ENCODE peak calls at places on chromosome 3, in nine cellular contexts. F is IMR-90, M is epithelial cell of esophagus, U is Panc1, O is AG10803, N is fibroblast of lung, K is lower lobe of right lung, L is coronary artery, A is astrocyte of the spinal cord. J is an unnamed sample.

GRCh38 chr3:60463655-60464054 is 787.6 kb downstream of the FHIT start:
- DNase-seq in L (no peak), M (no peak), O (no peak), N (no peak), A (no peak), F (no peak), U (no peak), K (no peak), J (no peak)

GRCh38 chr3:19274576-19274975 is 126.3 kb downstream of the KCNH8 start:
- DNase-seq in N (no peak), F (no peak), M (no peak), U (no peak), O (no peak), K (no peak), A (no peak), L (no peak), J (no peak)

GRCh38 chr3:131532645-131533044 is 29.9 kb upstream of the MRPL3 start:
- DNase-seq in M (no peak), N (no peak), U (no peak), F (no peak), A (no peak), O (no peak), L (no peak), K (no peak), J (no peak)

GRCh38 chr3:133527306-133527705 is 46.2 kb upstream of the CDV3 start:
- DNase-seq in M (no peak), N (peak; percentile 21), U (no peak), K (no peak), A (no peak), O (peak; percentile 37), L (no peak), F (no peak), J (no peak)

GRCh38 chr3:173725507-173725906 is 328.0 kb downstream of the NLGN1 start:
- DNase-seq in O (no peak), L (no peak), M (peak; percentile 38), K (no peak), U (no peak), N (peak; percentile 48), F (peak; percentile 54), A (peak; percentile 80), J (no peak)

GRCh38 chr3:3031358-3031757 is 78.8 kb downstream of the IL5RA start:
- DNase-seq in U (no peak), M (no peak), O (no peak), F (peak; percentile 38), N (peak; percentile 3), K (no peak), L (no peak), A (no peak), J (no peak)

GRCh38 chr3:184284696-184285095 is 8.9 kb downstream of the ECE2 start:
- DNase-seq in O (peak; percentile 66), U (no peak), K (no peak), N (peak; percentile 74), A (peak; percentile 65), F (peak; percentile 65), M (peak; percentile 73), L (no peak), J (peak; percentile 70)

GRCh38 chr3:175338775-175339535 is 479.8 kb downstream of the NAALADL2 start:
- DNase-seq in F (peak; percentile 73), N (peak; percentile 79), A (peak; percentile 77), L (no peak), U (peak; percentile 30), K (peak; percentile 54), O (peak; percentile 76), M (peak; percentile 79), J (no peak)

GRCh38 chr3:8460815-8461482 is 40.7 kb upstream of the LMCD1 start:
- DNase-seq in M (no peak), K (no peak), U (no peak), L (no peak), N (peak; percentile 69), F (peak; percentile 72), O (peak; percentile 99), A (peak; percentile 92), J (no peak)

GRCh38 chr3:165753560-165753959 is 83.7 kb downstream of the BCHE start:
- DNase-seq in U (no peak), O (no peak), L (no peak), M (peak; percentile 51), A (peak; percentile 30), N (peak; percentile 13), K (no peak), F (no peak), J (no peak)

GRCh38 chr3:51684971-51685751 is 14.1 kb downstream of the TEX264 start:
- DNase-seq in O (no peak), F (no peak), A (no peak), N (no peak), U (no peak), K (no peak), M (no peak), L (no peak), J (no peak)

GRCh38 chr3:156174229-156174847 is 54.0 kb downstream of the KCNAB1 start:
- DNase-seq in L (no peak), N (peak; percentile 36), A (peak; percentile 69), M (peak; percentile 75), O (peak; percentile 70), F (peak; percentile 66), U (no peak), K (no peak), J (no peak)

GRCh38 chr3:123287962-123288302 is 86.2 kb downstream of the SEC22A start:
- DNase-seq in N (no peak), O (no peak), F (no peak), A (no peak), K (no peak), L (no peak), M (no peak), U (no peak), J (no peak)

GRCh38 chr3:189258261-189258660 is 86.5 kb downstream of the TPRG1 start:
- DNase-seq in N (no peak), U (no peak), A (no peak), L (no peak), M (no peak), O (no peak), K (no peak), F (no peak), J (no peak)
- TF ChIP-seq CTCF in N (no peak), U (no peak), A (no peak), L (no peak), M (no peak), O (no peak), K (no peak), F (no peak), J (no peak)

GRCh38 chr3:117892991-117893390 is 1141.7 kb downstream of the IGSF11 start:
- DNase-seq in U (no peak), A (no peak), O (no peak), K (no peak), F (no peak), L (no peak), N (peak; percentile 23), M (no peak), J (no peak)

GRCh38 chr3:117893638-117894037 is 1141.0 kb downstream of the IGSF11 start:
- DNase-seq in A (no peak), M (peak; percentile 13), L (no peak), N (no peak), F (no peak), O (peak; percentile 1), K (no peak), U (no peak), J (no peak)

GRCh38 chr3:117903226-117903625 is 1131.4 kb downstream of the IGSF11 start:
- DNase-seq in U (no peak), N (peak; percentile 76), A (peak; percentile 74), K (no peak), F (peak; percentile 86), M (no peak), L (no peak), O (peak; percentile 89), J (no peak)

DNA sequence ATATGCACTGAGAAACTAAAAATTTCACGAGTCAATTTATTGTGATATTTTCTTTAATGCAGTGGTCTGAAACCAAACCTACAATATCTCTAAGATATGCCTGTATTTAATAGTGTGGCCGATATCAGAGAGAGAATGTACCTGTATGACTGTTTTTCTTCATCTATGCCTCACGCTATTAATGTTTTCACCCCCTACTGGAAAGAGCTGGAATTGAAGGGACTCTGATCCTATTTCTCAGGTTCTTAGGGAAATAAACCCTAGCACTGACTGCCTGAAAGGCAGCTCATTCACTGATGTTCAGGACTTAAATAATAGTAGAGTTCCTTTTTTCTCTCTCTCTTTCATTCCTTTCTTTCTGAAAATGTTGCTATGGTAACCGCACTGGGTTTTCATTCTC is 1135.9 kb downstream of the IGSF11 start:
- DNase-seq in A (no peak), L (no peak), O (peak; percentile 1), F (no peak), K (no peak), M (peak; percentile 48), U (peak; percentile 2), N (peak; percentile 9), J (peak; percentile 13)
- TF ChIP-seq CTCF in A (peak; percentile 51), L (no peak), O (peak; percentile 53), F (peak; percentile 29), K (peak; percentile 21), M (peak; percentile 45), U (peak; percentile 39), N (peak; percentile 19), J (peak; percentile 70)

GRCh38 chr3:16723994-16724393 is 118.8 kb upstream of the DAZL start:
- DNase-seq in A (peak; percentile 53), L (no peak), U (no peak), N (no peak), K (no peak), M (peak; percentile 48), F (peak; percentile 11), O (peak; percentile 19), J (peak; percentile 4)
- TF ChIP-seq CTCF in A (peak; percentile 35), L (no peak), U (no peak), N (peak; percentile 7), K (no peak), M (no peak), F (no peak), O (no peak), J (no peak)

GRCh38 chr3:81040107-81040506 is 721.3 kb downstream of the GBE1 start:
- DNase-seq in L (no peak), M (no peak), K (no peak), O (no peak), A (no peak), N (no peak), F (no peak), U (no peak), J (no peak)

GRCh38 chr3:81041331-81041730 is 720.1 kb downstream of the GBE1 start:
- DNase-seq in F (no peak), K (no peak), U (no peak), A (no peak), M (peak; percentile 1), L (no peak), N (no peak), O (no peak), J (no peak)

GRCh38 chr3:81045976-81046375 is 715.5 kb downstream of the GBE1 start:
- DNase-seq in O (no peak), U (no peak), A (no peak), F (no peak), M (no peak), K (no peak), N (no peak), L (no peak), J (no peak)

GRCh38 chr3:81043009-81043408 is 718.4 kb downstream of the GBE1 start:
- DNase-seq in N (no peak), M (no peak), A (no peak), F (no peak), L (no peak), O (no peak), K (no peak), U (no peak), J (no peak)

DNA sequence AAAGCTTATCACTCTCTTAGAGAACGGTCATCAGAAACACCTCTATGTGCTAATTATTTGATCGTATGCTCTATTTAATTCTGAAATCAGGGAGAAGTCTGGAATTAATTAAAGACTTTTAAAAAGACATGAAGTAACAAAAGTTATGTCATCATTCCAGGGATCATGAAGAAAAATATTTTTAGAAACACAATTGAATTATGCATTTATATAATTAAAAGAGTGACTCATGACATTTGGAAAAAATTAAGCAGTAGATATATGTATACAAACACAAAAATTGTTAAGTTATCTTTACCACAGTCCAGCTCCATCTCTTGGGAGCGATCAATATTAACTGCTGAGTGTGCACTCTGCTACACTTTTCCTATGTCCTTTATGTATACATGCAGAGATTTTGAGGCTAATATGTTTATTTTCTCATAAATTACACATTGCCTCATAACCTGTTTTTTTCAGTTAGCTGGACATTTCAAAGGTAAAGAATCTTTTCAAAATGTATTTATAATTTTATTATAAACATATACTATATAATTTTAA is 717.7 kb downstream of the GBE1 start:
- DNase-seq in M (no peak), A (no peak), F (no peak), O (no peak), N (no peak), U (no peak), K (no peak), L (no peak), J (no peak)
- TF ChIP-seq CTCF in M (no peak), A (no peak), F (no peak), O (no peak), N (no peak), U (no peak), K (no peak), L (no peak), J (no peak)